ENCODE peak calls at places on chromosomes 5 and 9, in five cellular contexts. N, U, E, D and V are unnamed samples.

GRCh38 chr5:178312900-178313299 is 80.3 kb upstream of the PHYKPL start:
- DNase-seq in N (no peak), U (no peak), E (no peak), D (no peak), V (no peak)

GRCh38 chr5:154520861-154521453 is 42.9 kb upstream of the HAND1 start:
- DNase-seq in N (peak; percentile 79), U (peak; percentile 48), E (no peak), D (no peak), V (peak; percentile 34)

GRCh38 chr5:10330511-10331105 is 22.9 kb upstream of the MARCHF6 start:
- DNase-seq in N (no peak), U (no peak), E (no peak), D (no peak), V (no peak)

GRCh38 chr5:173303878-173304590 is 24.2 kb downstream of the STC2 start:
- DNase-seq in N (no peak), U (no peak), E (no peak), D (peak; percentile 74), V (peak; percentile 83)

GRCh38 chr5:160555836-160556660 is 134.4 kb downstream of the PTTG1 start:
- DNase-seq in N (no peak), U (no peak), E (no peak), D (no peak), V (no peak)

GRCh38 chr5:35656721-35657120 is 39.1 kb downstream of the SPEF2 start:
- DNase-seq in N (no peak), U (no peak), E (no peak), D (peak; percentile 75), V (no peak)

GRCh38 chr9:112007575-112008240 is 111.1 kb downstream of the UGCG start:
- DNase-seq in N (no peak), U (no peak), E (no peak), D (no peak), V (no peak)

GRCh38 chr5:105680858-105681257 is 1989.9 kb downstream of the EFNA5 start:
- DNase-seq in N (no peak), U (peak; percentile 1), E (no peak), D (no peak), V (no peak)

GRCh38 chr5:132427285-132428146 is 58.0 kb downstream of the SLC22A5 start:
- DNase-seq in N (no peak), U (peak; percentile 36), E (no peak), D (no peak), V (no peak)

GRCh38 chr5:79772651-79773050 is 83.0 kb downstream of the CMYA5 start:
- DNase-seq in N (no peak), U (no peak), E (no peak), D (no peak), V (no peak)

GRCh38 chr5:98779264-98779877 is 5.9 kb downstream of the RGMB start:
- DNase-seq in N (no peak), U (no peak), E (no peak), D (no peak), V (peak; percentile 87)

DNA sequence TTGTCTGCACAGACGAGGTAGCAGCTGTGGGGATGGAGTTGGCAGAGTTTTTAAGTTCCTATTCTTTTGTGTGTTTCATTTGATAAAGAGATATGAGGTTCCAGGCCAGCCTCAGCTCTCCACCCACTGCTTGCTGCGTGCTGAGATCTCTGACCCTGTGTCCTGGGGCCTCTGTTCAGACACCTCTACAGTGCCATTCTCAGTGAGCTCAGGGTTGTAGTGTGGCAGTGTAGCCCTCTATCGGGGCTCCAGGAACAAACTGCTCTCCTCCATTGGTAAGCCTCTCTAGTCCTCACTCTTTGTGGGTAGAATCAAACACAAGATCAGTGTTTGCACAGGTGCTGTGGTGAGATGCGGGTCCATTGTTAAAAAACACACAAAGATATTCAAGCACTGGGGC is 386.6 kb upstream of the RPS23 start:
- DNase-seq in N (no peak), U (no peak), E (no peak), D (no peak), V (peak; percentile 14)
- TF ChIP-seq RFX5 in N (no peak), U (no peak), E (no peak), D (no peak), V (no peak)

GRCh38 chr5:181222630-181223040 is 446 bp upstream of the TRIM41 start:
- DNase-seq in N (no peak), U (no peak), E (no peak), D (no peak), V (no peak)

GRCh38 chr5:181220178-181220515 is 2.9 kb upstream of the TRIM41 start:
- DNase-seq in N (no peak), U (no peak), E (no peak), D (no peak), V (no peak)

GRCh38 chr5:181219262-181220177 is 3.6 kb upstream of the TRIM41 start:
- DNase-seq in N (no peak), U (no peak), E (no peak), D (no peak), V (no peak)

GRCh38 chr5:181221792-181222629 is 1.1 kb upstream of the TRIM41 start:
- DNase-seq in N (peak; percentile 82), U (peak; percentile 70), E (peak; percentile 95), D (peak; percentile 98), V (peak; percentile 94)

DNA sequence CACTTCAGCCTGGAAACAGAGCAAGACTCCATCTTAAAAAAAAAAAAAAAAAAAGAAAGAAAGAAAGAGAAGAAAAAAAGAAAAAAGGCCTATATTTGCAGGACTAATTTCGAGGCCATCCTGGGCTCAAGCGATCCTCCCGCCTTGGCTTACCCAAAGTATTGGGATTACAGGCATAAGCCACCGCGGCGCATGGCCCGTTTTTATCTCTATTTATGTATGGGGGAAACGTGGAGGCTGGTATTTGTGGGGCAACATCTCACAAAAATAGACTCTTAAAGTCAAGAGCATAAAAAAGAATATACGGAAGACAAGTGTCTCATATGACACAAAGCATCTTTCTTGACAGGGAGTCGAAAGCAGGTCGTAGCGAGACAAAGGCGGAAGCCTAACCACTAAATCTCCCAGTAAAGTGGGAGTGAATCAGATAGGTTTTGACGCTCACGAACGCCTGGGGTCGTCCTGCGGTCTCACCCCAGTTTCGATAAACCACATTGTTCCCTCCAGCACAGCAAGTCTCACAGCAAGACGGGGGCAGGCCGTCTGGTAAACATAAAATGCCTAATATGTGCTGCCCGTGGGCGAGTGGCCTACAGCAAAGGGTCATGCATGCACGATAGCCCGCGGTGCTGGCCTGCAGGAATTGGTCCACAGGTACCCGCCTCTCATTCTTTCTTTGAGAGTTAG is 1.8 kb upstream of the TRIM41 start:
- DNase-seq in N (no peak), U (no peak), E (peak; percentile 31), D (no peak), V (no peak)
- TF ChIP-seq RFX5 in N (no peak), U (no peak), E (no peak), D (no peak), V (no peak)

GRCh38 chr5:171323007-171323406 is 14.0 kb downstream of the TLX3 start:
- DNase-seq in N (no peak), U (no peak), E (no peak), D (no peak), V (no peak)
- TF ChIP-seq RFX5 in N (no peak), U (no peak), E (no peak), D (no peak), V (no peak)

GRCh38 chr5:14444988-14445387 is 136.6 kb upstream of the OTULINL start:
- DNase-seq in N (no peak), U (no peak), E (no peak), D (peak; percentile 66), V (no peak)
- TF ChIP-seq RFX5 in N (no peak), U (no peak), E (no peak), D (no peak), V (no peak)

GRCh38 chr9:92292338-92293074 is 991 bp downstream of the IARS1 start:
- DNase-seq in N (peak; percentile 7), U (peak; percentile 2), E (no peak), D (peak; percentile 24), V (peak; percentile 18)
- TF ChIP-seq RFX5 in N (no peak), U (no peak), E (no peak), D (no peak), V (no peak)

GRCh38 chr5:149425729-149426128 is 46.6 kb upstream of the IL17B start:
- DNase-seq in N (no peak), U (no peak), E (no peak), D (no peak), V (no peak)

GRCh38 chr5:149427374-149427773 is 48.3 kb upstream of the IL17B start:
- DNase-seq in N (no peak), U (no peak), E (no peak), D (no peak), V (no peak)

GRCh38 chr5:149428032-149428431 is 48.9 kb upstream of the IL17B start:
- DNase-seq in N (no peak), U (no peak), E (no peak), D (no peak), V (no peak)

GRCh38 chr5:149424371-149425315 is 45.6 kb upstream of the IL17B start:
- DNase-seq in N (no peak), U (no peak), E (no peak), D (no peak), V (no peak)

DNA sequence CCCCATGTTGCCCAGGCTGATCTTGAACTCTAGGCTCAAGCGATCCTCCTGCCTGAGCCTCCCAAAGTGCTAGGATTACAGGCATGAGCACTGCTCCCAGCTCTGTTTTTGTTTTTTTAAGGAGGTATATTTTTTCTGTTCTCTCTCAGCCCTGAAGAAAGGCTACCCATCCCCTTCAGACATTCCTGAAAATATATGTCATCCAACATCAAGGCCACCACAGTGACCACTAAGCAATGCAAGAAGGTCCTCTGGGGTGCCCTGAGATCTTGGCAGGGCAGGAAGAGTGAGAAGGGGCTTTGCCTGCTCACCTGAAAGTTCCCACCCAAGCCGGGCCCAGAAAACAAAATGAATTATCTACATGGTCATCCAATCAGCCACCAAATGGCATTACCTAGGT is 47.8 kb upstream of the IL17B start:
- DNase-seq in N (no peak), U (no peak), E (no peak), D (no peak), V (no peak)
- TF ChIP-seq RFX5 in N (no peak), U (no peak), E (no peak), D (no peak), V (no peak)

GRCh38 chr5:119200795-119201194 is 129.9 kb downstream of the DMXL1 start:
- DNase-seq in N (no peak), U (no peak), E (no peak), D (no peak), V (no peak)
- TF ChIP-seq RFX5 in N (no peak), U (no peak), E (no peak), D (no peak), V (no peak)